ENCODE peak calls at places on chromosomes 2 and 18, in six cellular contexts. K, O, C, S, N and H are unnamed samples.

GRCh38 chr2:168804214-168804613 is 1.8 kb downstream of the NOSTRIN start:
- DNase-seq in K (no peak), O (no peak), C (no peak), S (no peak), N (no peak), H (no peak)

GRCh38 chr2:160156665-160157064 is 43.4 kb downstream of the ITGB6 start:
- DNase-seq in K (no peak), O (no peak), C (no peak), S (no peak), N (peak), H (no peak)

GRCh38 chr2:162152147-162152546 is at the start of gene GCG:
- DNase-seq in K (no peak), O (no peak), C (no peak), S (no peak), N (no peak), H (no peak)

GRCh38 chr18:59911600-59911999 is 11.8 kb downstream of the PMAIP1 start:
- DNase-seq in K (no peak), O (no peak), C (no peak), S (no peak), N (no peak), H (no peak)

GRCh38 chr2:218407717-218408116 is 8.0 kb downstream of the CTDSP1 start:
- DNase-seq in K (no peak), O (no peak), C (no peak), S (no peak), N (no peak), H (no peak)

GRCh38 chr2:46431481-46432235 is 47.7 kb upstream of the TMEM247 start:
- DNase-seq in K (no peak), O (no peak), C (no peak), S (no peak), N (peak), H (no peak)

GRCh38 chr2:164655750-164656149 is 34.5 kb upstream of the GRB14 start:
- DNase-seq in K (no peak), O (no peak), C (no peak), S (no peak), N (peak), H (no peak)

GRCh38 chr2:28253543-28253942 is 139.1 kb upstream of the FOSL2 start:
- DNase-seq in K (no peak), O (no peak), C (no peak), S (no peak), N (no peak), H (no peak)

GRCh38 chr2:8152392-8153257 is 529.2 kb upstream of the ID2 start:
- DNase-seq in K (no peak), O (no peak), C (no peak), S (no peak), N (no peak), H (no peak)

GRCh38 chr2:20414806-20415205 is 32.1 kb upstream of the RHOB start:
- DNase-seq in K (no peak), O (no peak), C (no peak), S (no peak), N (no peak), H (no peak)

GRCh38 chr2:113102133-113102532 is 25.3 kb upstream of the IL1RN start:
- DNase-seq in K (no peak), O (no peak), C (no peak), S (no peak), N (no peak), H (no peak)

GRCh38 chr18:31583185-31583854 is 8.4 kb upstream of the TTR start:
- DNase-seq in K (no peak), O (no peak), C (no peak), S (no peak), N (no peak), H (no peak)

GRCh38 chr2:123245156-123245555 is 779.9 kb upstream of the CNTNAP5 start:
- DNase-seq in K (no peak), O (no peak), C (no peak), S (no peak), N (no peak), H (no peak)

GRCh38 chr2:236717120-236717519 is 147.5 kb downstream of the ACKR3 start:
- DNase-seq in K (no peak), O (no peak), C (no peak), S (no peak), N (no peak), H (no peak)

GRCh38 chr2:83071352-83071751 is 1387.7 kb downstream of the SUCLG1 start:
- DNase-seq in K (no peak), O (no peak), C (no peak), S (no peak), N (no peak), H (no peak)

DNA sequence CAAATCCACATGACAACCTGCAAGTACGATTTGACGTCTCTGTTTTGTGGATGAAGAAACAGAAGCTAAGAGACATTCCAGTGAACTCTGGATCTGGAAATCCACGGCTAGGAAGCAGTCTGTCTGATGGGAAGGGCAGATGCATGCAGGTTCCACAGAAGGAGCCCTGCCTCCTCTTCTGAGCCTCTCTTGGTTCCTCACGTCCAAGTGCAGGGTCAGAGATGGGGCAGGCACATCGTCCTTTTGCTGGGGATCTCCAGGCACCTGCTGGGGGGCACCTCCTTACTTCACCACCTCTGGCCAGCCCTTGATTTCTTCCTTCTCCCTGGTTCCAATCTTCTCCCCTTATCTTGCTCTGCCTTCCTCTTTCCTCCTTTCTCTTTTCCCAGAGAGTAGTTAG is 137.9 kb downstream of the BCL2 start:
- DNase-seq in K (no peak), O (no peak), C (no peak), S (no peak), N (no peak), H (no peak)
- H3K4me3 ChIP-seq in K (no peak), O (no peak), C (no peak), S (no peak), N (no peak), H (no peak)

GRCh38 chr2:223837290-223838061 is at the start of gene AP1S3:
- DNase-seq in K (peak), O (peak), C (no peak), S (no peak), N (peak), H (peak)

GRCh38 chr2:223834431-223834830 is 3.0 kb downstream of the AP1S3 start:
- DNase-seq in K (no peak), O (no peak), C (no peak), S (no peak), N (no peak), H (no peak)

GRCh38 chr2:223841436-223842180 is 4.2 kb upstream of the AP1S3 start:
- DNase-seq in K (no peak), O (no peak), C (no peak), S (no peak), N (no peak), H (no peak)

GRCh38 chr2:223835701-223836532 is 1.5 kb downstream of the AP1S3 start:
- DNase-seq in K (no peak), O (no peak), C (no peak), S (no peak), N (no peak), H (no peak)
- H3K4me3 ChIP-seq in K (no peak), O (no peak), C (no peak), S (peak), N (no peak), H (no peak)

GRCh38 chr2:54836477-54836876 is 113.0 kb downstream of the EML6 start:
- DNase-seq in K (no peak), O (no peak), C (no peak), S (no peak), N (no peak), H (no peak)
- H3K4me3 ChIP-seq in K (no peak), O (no peak), C (no peak), S (no peak), N (no peak), H (no peak)

DNA sequence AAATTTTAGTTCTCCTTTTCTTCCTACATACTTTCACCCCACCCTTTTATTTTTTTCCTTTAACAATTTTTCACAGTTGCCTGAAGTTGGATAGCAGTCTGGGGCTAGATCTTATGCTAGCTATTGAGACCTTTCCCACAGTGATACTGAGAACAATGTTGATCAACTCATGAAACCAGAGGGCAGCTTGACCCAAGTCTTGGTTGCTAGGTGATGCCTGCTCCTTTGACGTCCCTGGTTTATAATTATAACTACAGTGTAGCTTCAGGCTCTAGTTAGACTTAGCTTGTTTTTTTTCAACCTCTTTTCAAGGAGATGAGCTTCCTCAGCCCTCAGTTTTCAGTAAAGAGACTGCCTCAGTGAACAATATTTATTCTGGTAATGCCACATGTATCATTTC is 648.5 kb downstream of the IRS1 start:
- DNase-seq in K (no peak), O (no peak), C (no peak), S (no peak), N (peak), H (no peak)
- H3K4me3 ChIP-seq in K (no peak), O (no peak), C (no peak), S (no peak), N (no peak), H (no peak)

DNA sequence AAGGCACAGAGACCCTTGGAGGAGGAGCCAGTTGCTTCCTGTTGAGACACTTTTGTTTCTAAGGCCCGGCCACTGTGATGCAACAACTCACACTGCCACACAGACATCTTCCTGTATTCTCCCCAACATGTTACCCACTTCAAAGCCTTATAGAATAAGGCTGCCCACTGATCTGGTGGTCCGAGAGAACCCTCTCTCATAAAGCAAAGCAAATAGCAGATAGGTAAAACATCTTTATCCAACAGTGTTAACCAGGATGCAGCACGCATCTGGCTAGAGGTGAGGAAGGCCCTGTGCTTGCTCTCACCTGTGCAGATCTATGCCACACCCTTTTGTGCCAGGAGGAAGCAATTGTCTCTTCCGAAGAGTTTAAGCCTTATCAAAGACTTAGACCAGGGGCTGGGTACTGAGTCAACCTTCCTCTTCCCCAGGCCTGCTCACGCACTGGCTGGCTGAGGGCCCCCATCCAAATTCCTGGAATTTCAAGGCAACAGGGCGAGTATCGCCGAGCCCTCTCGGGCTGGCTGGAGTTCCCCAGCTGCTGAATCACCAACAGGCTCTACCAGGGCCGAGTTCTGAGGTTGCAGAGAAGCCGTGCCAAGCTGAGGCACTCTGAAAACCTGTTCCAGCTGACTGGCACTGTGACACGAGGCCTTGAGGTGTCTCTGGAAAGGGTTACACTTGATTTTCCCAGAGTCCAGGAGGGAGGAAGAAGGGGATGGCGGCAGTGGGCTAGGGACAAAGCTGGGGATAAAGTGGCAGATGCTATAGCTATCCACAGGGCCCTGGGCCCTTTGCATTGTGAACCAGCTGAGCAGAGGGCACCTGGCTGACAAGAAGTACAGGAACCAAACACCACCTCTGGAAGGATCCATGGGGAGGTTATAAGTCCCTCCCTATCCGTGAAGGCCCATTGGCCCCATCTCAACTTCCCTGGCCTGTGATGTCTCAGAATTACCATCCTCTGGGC is 29.3 kb downstream of the TGFA start:
- DNase-seq in K (peak), O (peak), C (no peak), S (no peak), N (peak), H (peak)
- H3K4me3 ChIP-seq in K (peak), O (no peak), C (no peak), S (no peak), N (no peak), H (no peak)

DNA sequence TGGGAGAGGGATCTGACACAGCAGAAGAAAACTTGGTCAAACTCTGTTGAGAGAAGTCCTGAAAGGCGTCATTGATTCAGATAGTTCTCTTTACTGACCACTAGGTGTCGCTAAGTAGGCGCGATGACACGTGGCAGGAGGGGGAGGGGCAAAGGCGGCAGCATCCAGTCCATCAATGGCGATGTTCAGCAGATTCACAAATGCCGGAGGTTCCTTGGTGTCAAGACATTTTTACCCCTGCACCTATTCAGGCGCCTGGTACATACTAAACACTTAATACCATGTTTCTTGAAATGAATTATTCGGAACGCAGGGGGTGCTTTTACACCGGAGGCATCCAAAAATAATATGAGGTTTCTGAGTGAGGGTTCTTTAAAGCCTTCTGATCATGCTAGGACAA is 3.0 kb upstream of the PLEK start:
- DNase-seq in K (peak), O (peak), C (peak), S (peak), N (peak), H (peak)
- H3K4me3 ChIP-seq in K (peak), O (no peak), C (peak), S (peak), N (no peak), H (no peak)

DNA sequence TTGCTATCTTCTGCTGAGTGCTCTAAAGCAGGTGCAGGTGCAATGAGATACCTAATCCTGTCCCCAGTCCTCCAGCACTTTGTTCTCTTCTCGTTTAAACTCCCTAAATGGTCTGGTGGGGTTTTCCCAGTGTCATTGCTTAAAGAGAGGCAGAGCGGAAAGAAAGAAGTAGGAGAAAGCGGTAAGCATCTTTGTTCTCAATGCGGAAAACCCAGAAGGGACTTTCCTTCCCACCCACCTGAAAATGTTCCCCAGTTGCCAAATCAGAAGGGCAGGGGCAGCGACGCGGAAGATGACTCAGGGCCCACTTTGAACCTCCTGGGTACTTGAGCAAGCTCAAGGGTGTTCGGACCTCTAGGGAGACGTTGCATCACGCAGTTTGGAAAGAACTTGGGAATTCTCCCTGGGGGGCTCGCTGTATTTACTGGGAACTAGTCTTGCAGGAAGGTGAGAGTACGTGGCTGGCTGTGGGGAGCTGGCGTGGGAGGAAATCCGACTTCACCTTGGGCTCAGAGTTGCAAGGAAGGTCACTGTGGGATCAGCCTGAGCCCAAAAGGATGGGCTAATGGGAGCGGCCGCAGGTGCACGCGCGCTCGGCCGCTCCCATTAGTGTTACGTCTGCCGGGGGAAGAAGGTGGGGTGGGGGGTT is 587 bp upstream of the SGPP2 start:
- DNase-seq in K (no peak), O (no peak), C (no peak), S (no peak), N (no peak), H (no peak)
- H3K4me3 ChIP-seq in K (peak), O (peak), C (peak), S (peak), N (no peak), H (no peak)

GRCh38 chr2:24453379-24454073 is 37.5 kb upstream of the NCOA1 start:
- DNase-seq in K (no peak), O (no peak), C (no peak), S (no peak), N (no peak), H (no peak)

GRCh38 chr2:24452499-24452878 is 38.6 kb upstream of the NCOA1 start:
- DNase-seq in K (no peak), O (no peak), C (no peak), S (no peak), N (no peak), H (peak)

GRCh38 chr2:24456610-24457556 is 34.2 kb upstream of the NCOA1 start:
- DNase-seq in K (no peak), O (peak), C (peak), S (peak), N (peak), H (peak)

GRCh38 chr2:24451805-24452498 is 39.1 kb upstream of the NCOA1 start:
- DNase-seq in K (no peak), O (no peak), C (no peak), S (no peak), N (no peak), H (no peak)

GRCh38 chr2:24454258-24454657 is 36.8 kb upstream of the NCOA1 start:
- DNase-seq in K (no peak), O (no peak), C (no peak), S (no peak), N (peak), H (no peak)
- H3K4me3 ChIP-seq in K (no peak), O (peak), C (peak), S (peak), N (peak), H (no peak)

DNA sequence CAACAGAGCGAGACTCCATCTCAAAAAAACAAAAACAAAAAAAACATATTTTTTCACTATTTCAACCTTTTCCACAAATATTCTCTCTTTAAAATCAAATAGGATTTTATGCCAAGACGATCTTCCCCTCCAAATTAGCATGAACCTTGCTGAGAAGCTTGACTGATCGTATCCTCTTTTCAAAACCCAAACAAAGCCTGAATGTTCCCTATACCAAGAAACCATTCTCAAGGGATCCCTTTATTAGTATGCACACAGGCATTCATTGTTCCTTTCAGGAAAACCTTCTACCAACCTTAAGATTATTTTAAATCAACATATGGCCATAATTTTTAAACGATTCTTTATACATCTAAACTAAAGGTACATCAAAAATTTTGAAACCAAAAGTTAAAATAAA is 6.3 kb downstream of the SPIRE1 start:
- DNase-seq in K (no peak), O (no peak), C (no peak), S (no peak), N (no peak), H (no peak)
- H3K4me3 ChIP-seq in K (no peak), O (no peak), C (no peak), S (no peak), N (no peak), H (no peak)

DNA sequence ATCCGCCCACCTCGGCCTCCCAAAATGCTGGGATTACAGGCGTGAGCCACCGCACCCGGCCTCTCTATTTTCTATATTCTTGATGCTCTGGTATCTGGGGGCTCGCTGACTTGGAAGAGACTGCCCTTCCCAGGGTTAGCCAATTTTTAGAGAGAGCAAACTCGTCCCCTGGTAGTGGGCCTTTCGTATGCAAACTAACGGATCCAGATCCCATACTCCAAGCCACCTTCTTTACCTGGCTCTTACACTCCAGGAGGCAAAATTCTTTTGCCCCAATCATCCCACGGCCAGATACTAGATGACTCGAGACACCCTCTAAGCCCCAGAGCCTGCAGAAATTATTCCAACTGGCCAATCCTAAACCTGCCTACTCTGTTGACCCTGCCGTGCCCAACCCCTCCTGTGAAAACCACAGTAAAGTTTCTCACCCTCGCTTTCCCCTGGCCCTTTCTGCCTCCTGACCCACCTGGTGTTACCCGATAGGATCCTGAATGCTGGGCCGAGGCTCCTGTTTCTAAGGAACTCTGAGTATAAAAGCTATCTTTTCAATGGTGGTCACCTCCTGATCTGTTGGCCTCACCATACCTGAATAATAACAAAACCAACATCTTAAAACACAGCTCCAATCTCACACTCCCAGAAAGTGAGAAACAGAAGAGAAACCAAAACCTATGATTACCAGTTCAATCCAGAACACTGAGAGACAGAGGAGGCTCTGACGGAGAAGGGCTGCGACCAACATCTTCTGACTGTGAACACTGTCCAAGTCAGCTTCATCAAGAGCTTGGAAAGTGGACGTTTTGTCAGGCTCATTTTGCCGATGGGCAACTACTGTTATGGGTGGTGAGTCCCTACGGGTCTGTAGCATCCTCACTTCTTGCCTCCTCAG is 57.6 kb upstream of the ZNF532 start:
- DNase-seq in K (no peak), O (no peak), C (no peak), S (no peak), N (no peak), H (no peak)
- H3K4me3 ChIP-seq in K (no peak), O (no peak), C (no peak), S (no peak), N (no peak), H (no peak)